ENCODE peak calls at places on chromosomes 12 and 14, in six cellular contexts. Y, F, Q, R, U and P are unnamed samples.

GRCh38 chr12:48247181-48247966 is 44.3 kb upstream of the OR10AD1 start:
- DNase-seq in Y (no peak), R (no peak), Q (no peak), U (no peak), F (no peak), P (no peak)

GRCh38 chr12:120224304-120225199 is 23.6 kb upstream of the RPLP0 start:
- DNase-seq in U (peak; percentile 49), Q (no peak), F (no peak), R (no peak), Y (no peak), P (no peak)

GRCh38 chr12:54369597-54370217 is 5.4 kb upstream of the GPR84 start:
- DNase-seq in R (no peak), F (no peak), Q (no peak), Y (no peak), U (no peak), P (no peak)

GRCh38 chr12:47236109-47236714 is 156.5 kb upstream of the AMIGO2 start:
- DNase-seq in U (no peak), R (no peak), Y (peak; percentile 90), Q (no peak), F (peak; percentile 61), P (no peak)

GRCh38 chr14:105294142-105294597 is 6.6 kb downstream of the BRF1 start:
- DNase-seq in U (no peak), R (no peak), F (no peak), Y (peak; percentile 45), Q (peak; percentile 70), P (peak; percentile 46)

GRCh38 chr12:42735869-42736361 is 146.4 kb upstream of the PRICKLE1 start:
- DNase-seq in F (no peak), U (no peak), Y (peak; percentile 70), Q (no peak), R (no peak), P (no peak)

GRCh38 chr12:125491585-125491984 is 426.4 kb downstream of the AACS start:
- DNase-seq in U (peak; percentile 32), F (no peak), Y (no peak), R (no peak), Q (no peak), P (no peak)

GRCh38 chr14:94342334-94342934 is 19.3 kb upstream of the SERPINA6 start:
- DNase-seq in U (peak; percentile 94), F (peak; percentile 94), R (no peak), Q (peak; percentile 53), Y (peak; percentile 100), P (no peak)

GRCh38 chr12:126219654-126220279 is 1154.5 kb downstream of the AACS start:
- DNase-seq in R (no peak), Q (no peak), F (no peak), U (no peak), Y (peak; percentile 6), P (no peak)

GRCh38 chr12:70962226-70962794 is 41.8 kb upstream of the PTPRR start:
- DNase-seq in F (no peak), R (no peak), U (no peak), Y (no peak), Q (no peak), P (no peak)

GRCh38 chr12:12817611-12818010 is 4.5 kb downstream of the DDX47 start:
- DNase-seq in Y (no peak), U (no peak), Q (no peak), F (no peak), R (no peak), P (no peak)

GRCh38 chr12:6962285-6963015 is 8.0 kb downstream of the PHB2 start:
- DNase-seq in Y (no peak), R (no peak), U (peak; percentile 64), F (no peak), Q (no peak), P (no peak)

GRCh38 chr14:97077253-97077653 is 280.1 kb downstream of the VRK1 start:
- DNase-seq in F (peak; percentile 73), Y (peak; percentile 93), U (peak; percentile 51), Q (peak; percentile 42), R (peak; percentile 94), P (no peak)

GRCh38 chr14:61454545-61454944 is 133.2 kb downstream of the PRKCH start:
- DNase-seq in R (no peak), Q (no peak), F (no peak), Y (no peak), U (no peak), P (no peak)

GRCh38 chr12:66708704-66709443 is 30.0 kb upstream of the GRIP1 start:
- DNase-seq in F (peak; percentile 59), Q (no peak), U (no peak), Y (no peak), R (peak; percentile 55), P (no peak)

GRCh38 chr14:89813485-89814080 is 140.9 kb downstream of the EFCAB11 start:
- DNase-seq in R (peak; percentile 17), U (no peak), Y (peak; percentile 98), F (no peak), Q (no peak), P (no peak)

GRCh38 chr14:95500772-95501401 is 15.6 kb downstream of the SYNE3 start:
- DNase-seq in R (no peak), Q (no peak), U (no peak), Y (peak; percentile 78), F (peak; percentile 25), P (no peak)

GRCh38 chr12:93180566-93180965 is 197.2 kb upstream of the NUDT4 start:
- DNase-seq in Y (no peak), U (no peak), F (no peak), Q (no peak), R (no peak), P (no peak)

GRCh38 chr12:989051-989450 is 2.0 kb upstream of the ERC1 start:
- DNase-seq in U (no peak), R (no peak), Q (no peak), Y (no peak), F (no peak), P (no peak)

GRCh38 chr12:50569321-50569720 is 64.5 kb downstream of the DIP2B start:
- DNase-seq in R (no peak), Q (no peak), F (no peak), Y (no peak), U (no peak), P (no peak)

GRCh38 chr14:73293782-73294781 is 56.8 kb downstream of the PAPLN start:
- DNase-seq in Q (no peak), R (no peak), F (no peak), Y (peak; percentile 16), U (no peak), P (no peak)

GRCh38 chr12:120361506-120362208 is 7.3 kb downstream of the MSI1 start:
- DNase-seq in U (peak; percentile 24), Q (peak; percentile 18), F (no peak), R (no peak), Y (peak; percentile 71), P (no peak)